ENCODE peak calls at places on chromosomes 16 and 17, in eight cellular contexts. Q, R, U, G, B, K, M and H are unnamed samples. For H3K4me1, the result is how much of the 10 kb centered on the place peaks cover.

GRCh38 chr17:48012151-48012520 is 25.5 kb downstream of the COPZ2 start:
- DNase-seq in Q (peak), R (peak), U (no peak), G (peak), B (no peak), K (no peak), M (peak), H (no peak)

GRCh38 chr17:15143524-15143923 is 121.6 kb downstream of the PMP22 start:
- DNase-seq in Q (no peak), R (peak), U (no peak), G (no peak), B (no peak), K (no peak), M (no peak), H (no peak)

GRCh38 chr17:79651751-79652150 is 40.9 kb upstream of the RBFOX3 start:
- DNase-seq in Q (no peak), R (no peak), U (no peak), G (no peak), B (no peak), K (peak), M (no peak), H (no peak)

GRCh38 chr16:1331712-1332617 is 1.5 kb upstream of the BAIAP3 start:
- DNase-seq in Q (peak), R (peak), U (peak), G (peak), B (peak), K (peak), M (peak), H (no peak)

GRCh38 chr16:1069154-1069553 is 3.4 kb upstream of the SSTR5 start:
- DNase-seq in Q (no peak), R (peak), U (no peak), G (no peak), B (no peak), K (no peak), M (no peak), H (no peak)

GRCh38 chr16:85483424-85483823 is 129.7 kb upstream of the GSE1 start:
- DNase-seq in Q (no peak), R (no peak), U (no peak), G (no peak), B (no peak), K (no peak), M (no peak), H (no peak)

GRCh38 chr16:81752225-81752875 is 26.7 kb upstream of the PLCG2 start:
- DNase-seq in Q (peak), R (peak), U (peak), G (peak), B (no peak), K (no peak), M (no peak), H (no peak)

GRCh38 chr17:52106638-52107261 is 51.8 kb downstream of the CA10 start:
- DNase-seq in Q (peak), R (peak), U (no peak), G (no peak), B (peak), K (peak), M (peak), H (peak)

GRCh38 chr16:3963203-3963602 is 82.7 kb upstream of the CREBBP start:
- DNase-seq in Q (no peak), R (peak), U (no peak), G (no peak), B (no peak), K (no peak), M (no peak), H (no peak)

GRCh38 chr17:66814570-66814969 is 20.3 kb upstream of the CACNG5 start:
- DNase-seq in Q (no peak), R (no peak), U (no peak), G (no peak), B (no peak), K (no peak), M (no peak), H (no peak)

GRCh38 chr16:28104404-28104803 is 40.9 kb upstream of the GSG1L start:
- DNase-seq in Q (no peak), R (no peak), U (no peak), G (no peak), B (no peak), K (no peak), M (no peak), H (no peak)

GRCh38 chr16:68365167-68365817 is 54.5 kb downstream of the PRMT7 start:
- DNase-seq in Q (no peak), R (no peak), U (no peak), G (peak), B (no peak), K (no peak), M (no peak), H (no peak)

GRCh38 chr16:11886881-11887280 is 28.9 kb downstream of the GSPT1 start:
- DNase-seq in Q (no peak), R (no peak), U (no peak), G (no peak), B (no peak), K (no peak), M (no peak), H (no peak)

GRCh38 chr16:67395458-67396158 is 2.3 kb upstream of the TPPP3 start:
- DNase-seq in Q (no peak), R (no peak), U (no peak), G (no peak), B (peak), K (no peak), M (no peak), H (no peak)

GRCh38 chr17:82281502-82282238 is 8.2 kb upstream of the CSNK1D start:
- DNase-seq in Q (no peak), R (no peak), U (peak), G (no peak), B (peak), K (peak), M (no peak), H (no peak)

GRCh38 chr17:73411330-73411747 is 99.5 kb upstream of the CDC42EP4 start:
- DNase-seq in Q (no peak), R (no peak), U (no peak), G (no peak), B (no peak), K (no peak), M (no peak), H (no peak)

GRCh38 chr17:55054429-55054828 is 85.9 kb downstream of the STXBP4 start:
- DNase-seq in Q (no peak), R (no peak), U (no peak), G (no peak), B (no peak), K (no peak), M (no peak), H (no peak)

GRCh38 chr17:66953661-66954060 is 10.8 kb upstream of the CACNG4 start:
- DNase-seq in Q (no peak), R (no peak), U (no peak), G (no peak), B (no peak), K (peak), M (no peak), H (no peak)

DNA sequence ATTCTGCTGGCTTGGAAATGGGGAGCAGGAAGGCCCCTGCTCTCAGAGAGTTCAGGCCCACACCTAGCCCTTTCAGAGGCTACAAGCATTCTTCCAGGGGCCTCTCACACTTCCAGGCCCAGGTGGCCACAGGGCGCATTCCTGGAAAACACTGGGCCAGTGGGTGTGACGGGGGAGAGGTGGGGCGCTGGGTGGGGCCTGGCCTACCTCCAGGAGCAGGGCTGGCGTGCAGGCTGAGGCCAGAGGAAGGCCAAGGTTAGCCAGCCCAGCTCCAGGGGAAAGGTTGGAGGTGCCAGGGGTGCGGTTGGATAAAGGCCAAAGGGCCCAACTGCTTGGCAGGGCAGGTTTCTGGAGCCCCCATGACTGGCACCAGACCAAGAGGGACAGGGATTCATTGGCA is 198.2 kb downstream of the MAF start:
- DNase-seq in Q (no peak), R (no peak), U (no peak), G (no peak), B (no peak), K (no peak), M (no peak), H (no peak)
- H3K4me1 ChIP-seq in Q (under half), R (under half), U (under half), G (under half), B (under half), K (under half), M (under half), H (under half)

GRCh38 chr16:53084736-53085538 is 30.1 kb downstream of the CHD9 start:
- DNase-seq in Q (no peak), R (no peak), U (no peak), G (no peak), B (no peak), K (no peak), M (no peak), H (no peak)

GRCh38 chr16:53084141-53084541 is 29.4 kb downstream of the CHD9 start:
- DNase-seq in Q (no peak), R (no peak), U (peak), G (no peak), B (peak), K (peak), M (no peak), H (no peak)

GRCh38 chr16:53089434-53090270 is 34.9 kb downstream of the CHD9 start:
- DNase-seq in Q (no peak), R (peak), U (no peak), G (no peak), B (no peak), K (peak), M (peak), H (peak)

GRCh38 chr16:53085539-53086450 is 31.0 kb downstream of the CHD9 start:
- DNase-seq in Q (no peak), R (no peak), U (no peak), G (no peak), B (peak), K (peak), M (peak), H (no peak)

DNA sequence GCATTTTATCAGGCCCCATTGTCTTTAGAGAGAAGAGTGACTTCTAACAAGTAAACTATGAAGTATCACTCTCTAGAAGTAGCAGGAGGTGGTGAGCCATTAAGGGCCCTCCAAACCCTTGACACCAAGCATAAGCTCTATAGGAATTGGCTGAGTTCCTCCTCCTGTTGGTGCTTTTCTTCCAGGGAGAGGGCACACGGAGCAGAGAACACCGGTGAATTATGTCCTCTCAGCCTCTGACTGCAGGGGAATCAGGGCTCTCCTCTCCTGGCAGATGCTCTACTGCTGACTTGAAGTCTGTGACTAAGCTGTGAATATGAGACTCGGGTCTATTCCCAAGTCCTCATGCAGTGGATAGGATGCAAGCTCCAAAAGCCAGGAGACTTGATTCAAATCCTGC is 32.3 kb downstream of the CHD9 start:
- DNase-seq in Q (no peak), R (no peak), U (peak), G (no peak), B (no peak), K (no peak), M (peak), H (no peak)
- H3K4me1 ChIP-seq in Q (under half), R (half or more), U (under half), G (half or more), B (half or more), K (under half), M (half or more), H (under half)

DNA sequence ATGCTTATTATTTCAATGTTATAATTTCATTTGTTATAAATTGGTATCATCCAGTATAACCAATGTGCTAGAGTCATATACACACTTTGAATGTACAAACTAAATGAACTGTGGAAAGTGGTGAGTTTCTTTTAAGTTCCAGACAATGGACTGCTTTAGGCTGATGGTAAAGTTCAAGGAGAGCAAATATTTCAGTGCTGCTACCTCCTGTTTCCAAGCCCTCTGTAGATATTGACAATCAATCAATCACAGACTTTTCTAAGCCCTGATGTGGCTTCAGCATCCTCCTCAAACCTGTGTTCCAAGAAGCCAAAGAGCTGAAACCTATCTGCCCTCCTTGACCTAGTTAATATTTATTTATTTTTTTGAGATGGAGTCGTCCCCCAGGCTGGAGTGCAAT is 28.2 kb upstream of the SREBF1 start:
- DNase-seq in Q (no peak), R (no peak), U (no peak), G (no peak), B (no peak), K (no peak), M (no peak), H (no peak)
- H3K4me1 ChIP-seq in Q (under half), R (under half), U (under half), G (under half), B (under half), K (under half), M (under half), H (under half)

GRCh38 chr17:75344664-75345063 is 55.4 kb upstream of the SLC25A19 start:
- DNase-seq in Q (peak), R (peak), U (no peak), G (no peak), B (no peak), K (no peak), M (no peak), H (no peak)
- H3K4me1 ChIP-seq in Q (half or more), R (half or more), U (under half), G (half or more), B (under half), K (under half), M (under half), H (under half)

GRCh38 chr17:40331743-40332641 is 23.0 kb downstream of the RARA start:
- DNase-seq in Q (no peak), R (no peak), U (peak), G (peak), B (no peak), K (peak), M (peak), H (no peak)

GRCh38 chr17:40327735-40328385 is 18.9 kb downstream of the RARA start:
- DNase-seq in Q (no peak), R (no peak), U (no peak), G (peak), B (no peak), K (no peak), M (no peak), H (no peak)

GRCh38 chr17:40330850-40331470 is 22.0 kb downstream of the RARA start:
- DNase-seq in Q (no peak), R (no peak), U (no peak), G (no peak), B (no peak), K (no peak), M (no peak), H (no peak)

GRCh38 chr17:40328386-40328766 is 19.4 kb downstream of the RARA start:
- DNase-seq in Q (no peak), R (no peak), U (no peak), G (no peak), B (no peak), K (no peak), M (no peak), H (no peak)

DNA sequence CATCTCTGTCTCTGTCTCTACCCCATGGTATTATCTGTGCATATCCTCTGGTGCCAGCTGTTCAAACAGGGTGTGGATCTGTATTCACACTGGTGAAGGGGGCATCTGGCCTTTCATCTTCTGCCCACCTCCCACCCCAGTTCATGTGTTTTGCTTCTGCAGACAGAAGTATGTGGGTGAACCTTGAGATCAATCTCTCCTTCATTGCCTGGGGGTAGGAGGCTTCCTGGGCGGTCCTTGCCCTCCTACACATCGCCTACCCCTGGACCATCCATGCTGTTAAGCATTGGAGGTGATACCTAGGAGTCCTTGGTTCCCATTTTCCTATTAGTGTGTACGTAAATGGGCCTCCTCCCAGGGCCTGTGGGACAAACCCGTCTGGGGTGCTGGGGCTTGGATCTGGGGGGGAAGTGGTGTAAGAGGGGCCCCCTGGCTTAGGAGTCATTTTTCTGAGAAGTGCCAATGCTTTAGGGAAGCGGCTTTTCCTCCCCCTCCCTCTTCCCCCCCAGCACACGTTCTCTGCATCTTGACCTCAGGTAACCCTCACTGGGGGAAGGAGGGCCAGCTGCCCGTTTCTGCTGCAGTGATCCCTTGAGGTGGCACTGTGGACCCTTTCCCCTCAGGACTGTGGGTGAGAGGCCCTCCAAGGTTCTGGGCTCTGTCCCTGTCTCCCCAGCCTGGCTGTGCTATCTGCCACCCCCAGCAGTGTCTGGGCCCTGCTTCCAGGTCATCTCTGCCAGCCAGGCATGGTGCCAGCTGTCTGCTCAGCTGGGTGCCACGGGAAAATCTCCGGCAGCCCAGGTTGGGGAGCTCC is 21.2 kb downstream of the RARA start:
- DNase-seq in Q (no peak), R (no peak), U (no peak), G (peak), B (no peak), K (peak), M (no peak), H (no peak)
- H3K4me1 ChIP-seq in Q (under half), R (under half), U (half or more), G (half or more), B (under half), K (under half), M (half or more), H (under half)

GRCh38 chr17:58323420-58324408 is 4.9 kb downstream of the TSPOAP1 start:
- DNase-seq in Q (no peak), R (no peak), U (no peak), G (no peak), B (no peak), K (no peak), M (no peak), H (no peak)

GRCh38 chr17:58325289-58325726 is 3.3 kb downstream of the TSPOAP1 start:
- DNase-seq in Q (peak), R (peak), U (no peak), G (no peak), B (no peak), K (no peak), M (no peak), H (no peak)

GRCh38 chr17:58322581-58323419 is 5.8 kb downstream of the TSPOAP1 start:
- DNase-seq in Q (no peak), R (no peak), U (no peak), G (no peak), B (no peak), K (no peak), M (no peak), H (no peak)

GRCh38 chr17:58325976-58326468 is 2.6 kb downstream of the TSPOAP1 start:
- DNase-seq in Q (peak), R (no peak), U (no peak), G (no peak), B (no peak), K (no peak), M (no peak), H (no peak)

DNA sequence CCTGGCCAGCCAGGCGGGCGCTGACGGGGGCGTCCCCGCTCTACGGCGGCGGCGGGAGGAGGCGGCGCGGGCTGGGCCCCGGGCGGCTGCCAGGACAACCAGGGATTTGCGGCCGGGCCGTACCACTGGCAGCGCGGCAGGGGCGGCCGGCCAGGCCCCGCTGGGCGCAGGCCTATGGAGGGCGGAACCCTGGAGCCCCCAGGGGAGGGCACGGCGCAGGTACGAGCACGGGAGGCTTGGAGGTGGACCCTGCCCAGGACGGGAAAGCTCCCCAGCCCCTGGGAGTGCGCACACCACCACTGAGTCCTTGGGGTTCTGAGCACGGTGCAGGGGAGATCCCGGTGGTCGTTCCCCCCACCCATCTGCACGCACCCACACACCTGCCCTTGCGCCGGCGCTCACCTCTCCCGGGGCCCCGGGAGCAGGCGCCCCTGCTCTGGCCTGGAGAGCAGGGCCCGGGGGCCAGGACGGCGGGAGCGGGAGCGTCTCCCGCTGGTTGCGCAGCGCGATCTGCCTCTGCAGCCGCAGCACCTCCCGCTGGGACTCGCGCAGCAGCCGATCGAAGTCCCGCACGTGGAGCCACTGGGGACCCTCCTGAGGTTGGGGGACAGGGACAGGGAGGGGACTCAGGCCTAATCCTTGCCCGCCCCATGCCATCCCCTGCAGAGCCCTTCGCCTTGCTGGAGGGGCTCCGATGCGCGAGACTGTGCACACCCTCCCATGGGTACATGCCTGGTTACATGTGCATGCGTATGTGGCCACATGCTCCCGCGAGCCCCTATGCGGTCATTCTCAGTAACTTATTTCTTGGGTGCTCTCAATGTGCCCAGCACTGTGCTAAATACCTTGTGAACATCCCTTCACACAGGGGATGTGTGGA is 3.9 kb downstream of the TSPOAP1 start:
- DNase-seq in Q (no peak), R (peak), U (no peak), G (no peak), B (no peak), K (peak), M (peak), H (no peak)
- H3K4me1 ChIP-seq in Q (under half), R (under half), U (under half), G (under half), B (under half), K (under half), M (under half), H (under half)